ENCODE peak calls at places on chromosome 1, in four cellular contexts. One of them, this sample, is unnamed.
A peak's percentile ranks its signal among the peaks of the same experiment; 100 is the strongest.

GRCh38 chr1:174209347-174210187 is 50.2 kb downstream of the RABGAP1L start:
- DNase-seq in amniotic stem cell: no peak
- DNase-seq in uterus: no peak
- DNase-seq in CD8-positive, alpha-beta memory T cell: no peak
- DNase-seq in this sample: no peak

GRCh38 chr1:41776896-41777431 is 141.8 kb downstream of the HIVEP3 start:
- DNase-seq in amniotic stem cell: no peak
- DNase-seq in uterus: no peak
- DNase-seq in CD8-positive, alpha-beta memory T cell: no peak
- DNase-seq in this sample: no peak

GRCh38 chr1:35115459-35116383 is 36.5 kb downstream of the ZMYM1 start:
- DNase-seq in amniotic stem cell: no peak
- DNase-seq in uterus: no peak
- DNase-seq in CD8-positive, alpha-beta memory T cell: no peak
- DNase-seq in this sample: no peak

GRCh38 chr1:158689110-158689509 is 2.6 kb upstream of the SPTA1 start:
- DNase-seq in amniotic stem cell: no peak
- DNase-seq in uterus: no peak
- DNase-seq in CD8-positive, alpha-beta memory T cell: no peak
- DNase-seq in this sample: no peak

GRCh38 chr1:85585845-85586244 is 5.3 kb downstream of the CCN1 start:
- DNase-seq in amniotic stem cell: no peak
- DNase-seq in uterus: no peak
- DNase-seq in CD8-positive, alpha-beta memory T cell: no peak
- DNase-seq in this sample: no peak

GRCh38 chr1:203628185-203628996 is 1.8 kb downstream of the ATP2B4 start:
- DNase-seq in amniotic stem cell: no peak
- DNase-seq in uterus: peak; percentile 63
- DNase-seq in CD8-positive, alpha-beta memory T cell: peak; percentile 51
- DNase-seq in this sample: peak; percentile 65

GRCh38 chr1:11281518-11282331 is 8.7 kb downstream of the UBIAD1 start:
- DNase-seq in amniotic stem cell: peak; percentile 48
- DNase-seq in uterus: no peak
- DNase-seq in CD8-positive, alpha-beta memory T cell: no peak
- DNase-seq in this sample: no peak

GRCh38 chr1:62325076-62325475 is 5.8 kb upstream of the KANK4 start:
- DNase-seq in amniotic stem cell: peak; percentile 43
- DNase-seq in uterus: no peak
- DNase-seq in CD8-positive, alpha-beta memory T cell: no peak
- DNase-seq in this sample: peak; percentile 90

GRCh38 chr1:236862615-236863211 is 67.6 kb downstream of the MTR start:
- DNase-seq in amniotic stem cell: no peak
- DNase-seq in uterus: no peak
- DNase-seq in CD8-positive, alpha-beta memory T cell: no peak
- DNase-seq in this sample: no peak

GRCh38 chr1:31639543-31639942 is 5.1 kb downstream of the PEF1 start:
- DNase-seq in amniotic stem cell: no peak
- DNase-seq in uterus: no peak
- DNase-seq in CD8-positive, alpha-beta memory T cell: no peak
- DNase-seq in this sample: peak; percentile 90

GRCh38 chr1:211876849-211877248 is 46.3 kb upstream of the LPGAT1 start:
- DNase-seq in amniotic stem cell: no peak
- DNase-seq in uterus: no peak
- DNase-seq in CD8-positive, alpha-beta memory T cell: no peak
- DNase-seq in this sample: no peak

GRCh38 chr1:65495137-65495536 is 74.7 kb downstream of the LEPR start:
- DNase-seq in amniotic stem cell: no peak
- DNase-seq in uterus: no peak
- DNase-seq in CD8-positive, alpha-beta memory T cell: no peak
- DNase-seq in this sample: no peak

GRCh38 chr1:17335821-17336718 is 28.1 kb downstream of the PADI4 start:
- DNase-seq in amniotic stem cell: peak; percentile 59
- DNase-seq in uterus: no peak
- DNase-seq in CD8-positive, alpha-beta memory T cell: peak; percentile 57
- DNase-seq in this sample: peak; percentile 47

GRCh38 chr1:156846643-156847042 is 12.3 kb downstream of the INSRR start:
- DNase-seq in amniotic stem cell: no peak
- DNase-seq in uterus: no peak
- DNase-seq in CD8-positive, alpha-beta memory T cell: no peak
- DNase-seq in this sample: no peak

GRCh38 chr1:216892581-216892980 is 169.4 kb upstream of the ESRRG start:
- DNase-seq in amniotic stem cell: no peak
- DNase-seq in uterus: no peak
- DNase-seq in CD8-positive, alpha-beta memory T cell: no peak
- DNase-seq in this sample: no peak

GRCh38 chr1:164709541-164710287 is 150.7 kb downstream of the PBX1 start:
- DNase-seq in amniotic stem cell: no peak
- DNase-seq in uterus: no peak
- DNase-seq in CD8-positive, alpha-beta memory T cell: no peak
- DNase-seq in this sample: peak; percentile 69

GRCh38 chr1:165686121-165686970 is 12.0 kb downstream of the ALDH9A1 start:
- DNase-seq in amniotic stem cell: no peak
- DNase-seq in uterus: no peak
- DNase-seq in CD8-positive, alpha-beta memory T cell: no peak
- DNase-seq in this sample: no peak

GRCh38 chr1:184049291-184049690 is 2.2 kb upstream of the TSEN15 start:
- DNase-seq in amniotic stem cell: no peak
- DNase-seq in uterus: no peak
- DNase-seq in CD8-positive, alpha-beta memory T cell: no peak
- DNase-seq in this sample: no peak

GRCh38 chr1:30801826-30802198 is 44.2 kb upstream of the LAPTM5 start:
- DNase-seq in amniotic stem cell: no peak
- DNase-seq in uterus: peak; percentile 84
- DNase-seq in CD8-positive, alpha-beta memory T cell: peak; percentile 83
- DNase-seq in this sample: peak; percentile 36